ENCODE peak calls at places on chromosomes 2 and 18, in ten cellular contexts. V, U, Y, E, A, R, Z, N, O and K are unnamed samples.

GRCh38 chr2:70248810-70249438 is 496 bp upstream of the TIA1 start:
- DNase-seq in V (peak), U (peak), Y (peak), E (peak), A (no peak), R (peak), Z (peak), N (peak), O (peak), K (peak)

GRCh38 chr2:96083064-96083889 is 33.1 kb downstream of the ADRA2B start:
- DNase-seq in V (no peak), U (peak), Y (no peak), E (no peak), A (no peak), R (no peak), Z (no peak), N (no peak), O (no peak), K (no peak)

GRCh38 chr2:235105821-235106359 is 154.1 kb downstream of the SH3BP4 start:
- DNase-seq in V (no peak), U (no peak), Y (peak), E (no peak), A (no peak), R (no peak), Z (no peak), N (no peak), O (peak), K (no peak)

GRCh38 chr18:26549486-26550435 is 1.4 kb upstream of the KCTD1 start:
- DNase-seq in V (peak), U (peak), Y (peak), E (no peak), A (peak), R (peak), Z (peak), N (peak), O (peak), K (peak)

GRCh38 chr2:224847961-224848850 is 132.0 kb upstream of the CCDC195 start:
- DNase-seq in V (peak), U (no peak), Y (peak), E (no peak), A (peak), R (peak), Z (peak), N (no peak), O (peak), K (no peak)

GRCh38 chr2:82650038-82650437 is 1809.0 kb downstream of the SUCLG1 start:
- DNase-seq in V (peak), U (no peak), Y (peak), E (no peak), A (no peak), R (no peak), Z (no peak), N (no peak), O (no peak), K (no peak)

GRCh38 chr2:118059919-118060478 is 28.3 kb upstream of the INSIG2 start:
- DNase-seq in V (peak), U (no peak), Y (peak), E (no peak), A (peak), R (no peak), Z (no peak), N (no peak), O (no peak), K (no peak)

GRCh38 chr2:239050252-239050649 is 202.4 kb downstream of the TWIST2 start:
- DNase-seq in V (no peak), U (no peak), Y (no peak), E (no peak), A (no peak), R (no peak), Z (no peak), N (no peak), O (no peak), K (no peak)

GRCh38 chr2:15677141-15677911 is 85.7 kb downstream of the DDX1 start:
- DNase-seq in V (no peak), U (no peak), Y (peak), E (no peak), A (no peak), R (no peak), Z (peak), N (no peak), O (no peak), K (no peak)

GRCh38 chr2:96806468-96807126 is 9.5 kb upstream of the CNNM3 start:
- DNase-seq in V (no peak), U (no peak), Y (no peak), E (peak), A (no peak), R (no peak), Z (no peak), N (no peak), O (no peak), K (peak)

GRCh38 chr2:3172265-3172935 is 205.2 kb downstream of the EIPR1 start:
- DNase-seq in V (no peak), U (no peak), Y (no peak), E (no peak), A (no peak), R (peak), Z (no peak), N (no peak), O (no peak), K (no peak)

GRCh38 chr18:42113529-42114191 is 158.6 kb downstream of the PIK3C3 start:
- DNase-seq in V (peak), U (no peak), Y (peak), E (no peak), A (peak), R (no peak), Z (no peak), N (no peak), O (no peak), K (no peak)

GRCh38 chr2:1685957-1686783 is 58.1 kb downstream of the PXDN start:
- DNase-seq in V (no peak), U (peak), Y (no peak), E (no peak), A (no peak), R (no peak), Z (no peak), N (no peak), O (no peak), K (no peak)

GRCh38 chr2:50513724-50514123 is 518.2 kb downstream of the NRXN1 start:
- DNase-seq in V (no peak), U (no peak), Y (no peak), E (no peak), A (no peak), R (no peak), Z (no peak), N (no peak), O (no peak), K (no peak)
- TF ChIP-seq CTCF in V (no peak), U (no peak), Y (no peak), E (no peak), A (no peak), R (no peak), Z (no peak), N (peak), O (no peak), K (no peak)

DNA sequence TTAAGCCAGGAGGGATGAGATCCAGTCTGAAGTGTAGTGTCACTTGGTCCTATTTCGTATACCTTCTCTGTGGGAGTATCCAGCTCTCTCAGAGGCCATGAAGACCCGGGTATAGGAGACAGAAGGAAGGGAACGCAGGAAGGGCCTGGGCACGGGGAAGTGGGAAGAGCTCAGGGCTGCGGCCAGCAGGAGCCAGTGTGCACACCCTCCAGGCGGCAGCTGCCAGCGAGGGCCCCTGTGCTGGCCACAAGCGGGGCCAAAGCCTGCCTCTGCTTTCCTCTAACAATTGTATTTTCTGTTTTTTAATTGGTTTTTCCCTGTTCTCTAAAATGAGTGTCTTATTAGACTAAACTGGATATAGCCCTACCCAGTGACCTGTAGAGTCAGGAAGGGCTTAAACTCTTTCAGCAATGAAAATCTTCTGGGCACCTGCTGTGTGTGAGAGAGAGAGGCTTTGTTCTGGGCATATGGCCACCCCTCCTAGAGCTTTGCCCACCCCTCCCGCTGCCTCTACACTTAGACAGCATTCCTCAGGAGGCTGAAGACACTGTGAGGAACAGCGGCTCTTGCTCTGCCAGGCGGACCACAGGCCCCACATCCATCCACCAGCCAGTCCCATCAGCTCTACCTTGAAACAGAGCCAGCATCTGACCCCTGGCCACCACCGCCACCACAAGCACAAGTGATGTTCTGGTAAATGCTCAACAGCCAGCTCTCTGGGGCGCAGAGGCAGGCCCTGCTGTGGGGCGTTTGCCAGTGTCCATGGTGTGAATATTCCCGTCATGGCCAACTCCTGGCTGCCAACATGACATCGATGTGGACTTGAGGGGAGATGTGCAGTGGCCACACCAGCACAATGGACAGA is 9.5 kb downstream of the GPR17 start:
- DNase-seq in V (no peak), U (no peak), Y (no peak), E (no peak), A (no peak), R (no peak), Z (no peak), N (no peak), O (no peak), K (no peak)
- TF ChIP-seq CTCF in V (no peak), U (no peak), Y (no peak), E (no peak), A (no peak), R (no peak), Z (no peak), N (no peak), O (no peak), K (no peak)

DNA sequence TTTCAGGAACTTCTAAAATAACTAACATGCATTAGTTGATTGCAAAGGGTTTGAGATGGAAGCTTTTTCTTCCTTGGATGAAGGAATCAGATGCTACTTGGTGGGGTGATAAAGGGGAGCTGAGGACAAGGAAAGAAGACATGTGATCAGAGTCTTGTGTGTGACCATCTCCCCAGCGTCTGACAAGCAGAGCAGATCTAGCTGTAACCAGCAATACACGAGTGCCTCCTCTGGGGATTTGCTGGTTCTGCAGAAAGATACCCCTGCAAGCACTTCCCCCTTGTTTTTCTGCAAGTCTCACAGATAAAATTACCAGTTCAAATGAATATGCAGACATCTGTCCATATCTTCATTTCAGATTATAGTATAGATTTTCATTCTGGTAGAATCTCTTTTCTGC is 2.7 kb downstream of the CDH7 start:
- DNase-seq in V (no peak), U (peak), Y (no peak), E (no peak), A (no peak), R (peak), Z (peak), N (peak), O (peak), K (peak)
- TF ChIP-seq CTCF in V (no peak), U (no peak), Y (no peak), E (no peak), A (no peak), R (peak), Z (no peak), N (peak), O (peak), K (peak)

GRCh38 chr2:236562434-236562833 is 7.2 kb upstream of the ACKR3 start:
- DNase-seq in V (peak), U (peak), Y (peak), E (no peak), A (no peak), R (no peak), Z (no peak), N (no peak), O (no peak), K (no peak)
- TF ChIP-seq CTCF in V (peak), U (peak), Y (peak), E (no peak), A (peak), R (peak), Z (peak), N (peak), O (peak), K (no peak)

DNA sequence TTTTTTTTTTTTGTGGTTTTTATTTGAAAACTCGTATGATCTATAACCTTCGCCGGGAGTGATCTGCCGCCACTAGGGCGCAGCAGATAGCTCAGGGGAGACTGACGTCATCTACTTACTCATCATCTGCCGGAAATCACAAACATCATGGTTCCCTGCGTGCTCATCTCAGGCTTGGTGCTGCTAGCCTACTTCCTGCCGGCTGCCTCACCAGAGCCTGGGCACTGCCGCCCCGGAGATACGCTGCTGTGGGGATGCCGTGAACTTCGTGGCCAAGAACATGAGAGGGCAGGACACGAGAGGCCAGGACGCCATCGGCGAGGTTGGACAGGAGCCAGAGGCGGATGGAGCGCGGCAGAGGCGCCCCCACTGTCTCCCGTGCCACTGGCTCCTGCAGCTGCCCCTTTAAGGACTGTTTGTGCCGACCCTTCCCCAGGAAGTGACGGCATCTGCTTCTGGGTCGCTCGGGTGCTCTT is 68.8 kb downstream of the DOK6 start:
- DNase-seq in V (peak), U (peak), Y (peak), E (no peak), A (no peak), R (no peak), Z (no peak), N (peak), O (no peak), K (peak)
- TF ChIP-seq CTCF in V (no peak), U (no peak), Y (peak), E (no peak), A (peak), R (no peak), Z (no peak), N (peak), O (peak), K (peak)

GRCh38 chr2:178109813-178110212 is 2.4 kb upstream of the RBM45 start:
- DNase-seq in V (peak), U (no peak), Y (peak), E (no peak), A (peak), R (no peak), Z (no peak), N (no peak), O (peak), K (peak)
- TF ChIP-seq CTCF in V (peak), U (no peak), Y (peak), E (peak), A (peak), R (peak), Z (peak), N (peak), O (peak), K (peak)

DNA sequence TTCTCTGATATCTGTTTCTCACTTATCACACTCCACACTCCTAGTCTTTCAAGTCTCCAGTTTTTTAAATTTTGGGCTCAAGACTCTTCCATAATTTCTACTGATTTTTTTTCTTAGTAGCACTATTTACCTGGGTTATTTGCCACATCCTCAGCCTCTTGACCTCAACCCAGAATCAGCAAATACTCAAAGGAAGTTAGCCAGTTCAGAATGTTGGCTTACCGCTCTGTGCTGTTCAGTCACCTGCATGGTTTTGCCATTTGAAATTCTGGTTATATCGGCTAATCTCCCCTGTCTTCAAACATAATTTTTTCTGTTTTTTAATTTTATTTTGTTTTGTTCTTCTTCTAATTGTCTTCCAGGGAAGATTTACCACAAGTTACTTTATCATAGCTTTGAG is 412.6 kb downstream of the PTH2R start:
- DNase-seq in V (no peak), U (no peak), Y (no peak), E (no peak), A (no peak), R (no peak), Z (no peak), N (no peak), O (no peak), K (no peak)
- TF ChIP-seq CTCF in V (no peak), U (no peak), Y (no peak), E (no peak), A (no peak), R (no peak), Z (no peak), N (no peak), O (no peak), K (no peak)